ENCODE peak calls at places on chromosomes 2 and 18, in five cellular contexts. One of them, this sample, is unnamed.

GRCh38 chr2:39782591-39782990 is 3.5 kb upstream of the THUMPD2 start:
- ATAC-seq in upper lobe of left lung: no peak
- ATAC-seq in K562: no peak
- ATAC-seq in A549: no peak
- ATAC-seq in GM12878: no peak
- ATAC-seq in this sample: no peak

GRCh38 chr2:64604929-64605550 is 48.7 kb downstream of the SERTAD2 start:
- ATAC-seq in upper lobe of left lung: no peak
- ATAC-seq in K562: no peak
- ATAC-seq in A549: no peak
- ATAC-seq in GM12878: no peak
- ATAC-seq in this sample: no peak

GRCh38 chr2:47195149-47195548 is 40.0 kb upstream of the STPG4 start:
- ATAC-seq in upper lobe of left lung: no peak
- ATAC-seq in K562: peak
- ATAC-seq in A549: no peak
- ATAC-seq in GM12878: no peak
- ATAC-seq in this sample: no peak

GRCh38 chr2:197327073-197327775 is 16.6 kb upstream of the ANKRD44 start:
- ATAC-seq in upper lobe of left lung: no peak
- ATAC-seq in K562: no peak
- ATAC-seq in A549: no peak
- ATAC-seq in GM12878: peak
- ATAC-seq in this sample: no peak

GRCh38 chr2:113854970-113855740 is 34.7 kb upstream of the ACTR3 start:
- ATAC-seq in upper lobe of left lung: no peak
- ATAC-seq in K562: peak
- ATAC-seq in A549: no peak
- ATAC-seq in GM12878: peak
- ATAC-seq in this sample: no peak

GRCh38 chr2:105176429-105176828 is 65.1 kb upstream of the GPR45 start:
- ATAC-seq in upper lobe of left lung: peak
- ATAC-seq in K562: no peak
- ATAC-seq in A549: no peak
- ATAC-seq in GM12878: no peak
- ATAC-seq in this sample: no peak

GRCh38 chr2:197249771-197250397 is 60.7 kb downstream of the ANKRD44 start:
- ATAC-seq in upper lobe of left lung: no peak
- ATAC-seq in K562: no peak
- ATAC-seq in A549: no peak
- ATAC-seq in GM12878: peak
- ATAC-seq in this sample: no peak

GRCh38 chr2:54360055-54360792 is 95.9 kb upstream of the SPTBN1 start:
- ATAC-seq in upper lobe of left lung: peak
- ATAC-seq in K562: no peak
- ATAC-seq in A549: no peak
- ATAC-seq in GM12878: no peak
- ATAC-seq in this sample: peak

GRCh38 chr2:15989559-15989958 is 49.2 kb downstream of the MYCN start:
- ATAC-seq in upper lobe of left lung: no peak
- ATAC-seq in K562: no peak
- ATAC-seq in A549: no peak
- ATAC-seq in GM12878: no peak
- ATAC-seq in this sample: no peak

GRCh38 chr2:165277295-165277694 is 38.1 kb downstream of the SCN2A start:
- ATAC-seq in upper lobe of left lung: no peak
- ATAC-seq in K562: no peak
- ATAC-seq in A549: no peak
- ATAC-seq in GM12878: peak
- ATAC-seq in this sample: no peak

GRCh38 chr2:64608867-64609228 is 44.9 kb downstream of the SERTAD2 start:
- ATAC-seq in upper lobe of left lung: no peak
- ATAC-seq in K562: peak
- ATAC-seq in A549: peak
- ATAC-seq in GM12878: peak
- ATAC-seq in this sample: no peak

GRCh38 chr2:239380831-239381708 is 19.8 kb downstream of the HDAC4 start:
- ATAC-seq in upper lobe of left lung: no peak
- ATAC-seq in K562: no peak
- ATAC-seq in A549: no peak
- ATAC-seq in GM12878: peak
- ATAC-seq in this sample: no peak

GRCh38 chr2:231900975-231901374 is 25.2 kb downstream of the NPPC start:
- ATAC-seq in upper lobe of left lung: no peak
- ATAC-seq in K562: peak
- ATAC-seq in A549: peak
- ATAC-seq in GM12878: peak
- ATAC-seq in this sample: no peak

GRCh38 chr2:98157557-98157956 is 70.6 kb downstream of the VWA3B start:
- ATAC-seq in upper lobe of left lung: no peak
- ATAC-seq in K562: peak
- ATAC-seq in A549: peak
- ATAC-seq in GM12878: peak
- ATAC-seq in this sample: no peak

GRCh38 chr2:105782646-105783045 is 37.9 kb downstream of the NCK2 start:
- ATAC-seq in upper lobe of left lung: no peak
- ATAC-seq in K562: no peak
- ATAC-seq in A549: no peak
- ATAC-seq in GM12878: no peak
- ATAC-seq in this sample: no peak

GRCh38 chr2:58620127-58620526 is 379.0 kb upstream of the FANCL start:
- ATAC-seq in upper lobe of left lung: no peak
- ATAC-seq in K562: peak
- ATAC-seq in A549: peak
- ATAC-seq in GM12878: no peak
- ATAC-seq in this sample: no peak

GRCh38 chr2:238291550-238292281 is 3.3 kb upstream of the PER2 start:
- ATAC-seq in upper lobe of left lung: no peak
- ATAC-seq in K562: no peak
- ATAC-seq in A549: no peak
- ATAC-seq in GM12878: no peak
- ATAC-seq in this sample: no peak

GRCh38 chr2:238289574-238289973 is 1.2 kb upstream of the PER2 start:
- ATAC-seq in upper lobe of left lung: no peak
- ATAC-seq in K562: no peak
- ATAC-seq in A549: no peak
- ATAC-seq in GM12878: no peak
- ATAC-seq in this sample: no peak

GRCh38 chr2:238290715-238291549 is 2.5 kb upstream of the PER2 start:
- ATAC-seq in upper lobe of left lung: no peak
- ATAC-seq in K562: no peak
- ATAC-seq in A549: peak
- ATAC-seq in GM12878: no peak
- ATAC-seq in this sample: no peak

GRCh38 chr2:238288650-238289573 is 502 bp upstream of the PER2 start:
- ATAC-seq in upper lobe of left lung: peak
- ATAC-seq in K562: peak
- ATAC-seq in A549: peak
- ATAC-seq in GM12878: peak
- ATAC-seq in this sample: peak

DNA sequence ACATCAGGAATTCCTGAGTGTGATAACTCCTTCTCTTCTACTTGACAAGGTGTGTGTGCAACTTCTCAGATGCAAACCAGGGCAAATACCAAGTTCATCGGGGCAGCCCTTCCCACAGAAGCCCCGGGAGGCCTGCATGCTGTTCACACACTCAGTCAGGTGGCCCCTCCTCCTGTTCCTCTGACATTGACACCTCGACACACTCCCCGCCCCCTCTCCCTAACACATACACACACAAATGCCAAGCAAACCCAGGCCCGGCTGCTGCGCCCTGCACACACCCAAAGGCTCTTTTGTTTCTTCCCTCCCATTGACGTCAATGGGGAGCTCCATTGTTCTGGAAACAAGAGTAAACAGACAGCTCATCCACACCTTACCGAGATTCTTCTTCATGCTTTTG is 1.7 kb upstream of the PER2 start:
- ATAC-seq in upper lobe of left lung: no peak
- ATAC-seq in K562: no peak
- ATAC-seq in A549: peak
- ATAC-seq in GM12878: no peak
- ATAC-seq in this sample: no peak
- H3K27ac ChIP-seq in upper lobe of left lung: peak
- H3K27ac ChIP-seq in K562: no peak
- H3K27ac ChIP-seq in A549: peak
- H3K27ac ChIP-seq in GM12878: no peak
- H3K27ac ChIP-seq in this sample: no peak

GRCh38 chr2:201116959-201117734 is 1.2 kb downstream of the CFLAR start:
- ATAC-seq in upper lobe of left lung: peak
- ATAC-seq in K562: peak
- ATAC-seq in A549: peak
- ATAC-seq in GM12878: peak
- ATAC-seq in this sample: peak
- TF ChIP-seq CTCF in upper lobe of left lung: no peak
- TF ChIP-seq CTCF in K562: peak
- TF ChIP-seq CTCF in A549: peak
- TF ChIP-seq CTCF in GM12878: peak
- TF ChIP-seq CTCF in this sample: peak

GRCh38 chr2:85310330-85310729 is 17.5 kb downstream of the TGOLN2 start:
- ATAC-seq in upper lobe of left lung: no peak
- ATAC-seq in K562: no peak
- ATAC-seq in A549: no peak
- ATAC-seq in GM12878: peak
- ATAC-seq in this sample: no peak

GRCh38 chr2:85318222-85319182 is 9.3 kb downstream of the TGOLN2 start:
- ATAC-seq in upper lobe of left lung: peak
- ATAC-seq in K562: no peak
- ATAC-seq in A549: peak
- ATAC-seq in GM12878: peak
- ATAC-seq in this sample: peak

GRCh38 chr2:85312404-85312803 is 15.4 kb downstream of the TGOLN2 start:
- ATAC-seq in upper lobe of left lung: no peak
- ATAC-seq in K562: no peak
- ATAC-seq in A549: peak
- ATAC-seq in GM12878: no peak
- ATAC-seq in this sample: no peak

GRCh38 chr2:85319811-85320210 is 8.0 kb downstream of the TGOLN2 start:
- ATAC-seq in upper lobe of left lung: no peak
- ATAC-seq in K562: no peak
- ATAC-seq in A549: no peak
- ATAC-seq in GM12878: no peak
- ATAC-seq in this sample: no peak

GRCh38 chr2:85314884-85315242 is 12.9 kb downstream of the TGOLN2 start:
- ATAC-seq in upper lobe of left lung: no peak
- ATAC-seq in K562: peak
- ATAC-seq in A549: peak
- ATAC-seq in GM12878: no peak
- ATAC-seq in this sample: no peak
- TF ChIP-seq EP300 in upper lobe of left lung: no peak
- TF ChIP-seq EP300 in K562: no peak
- TF ChIP-seq EP300 in A549: no peak
- TF ChIP-seq EP300 in GM12878: no peak
- TF ChIP-seq EP300 in this sample: no peak

DNA sequence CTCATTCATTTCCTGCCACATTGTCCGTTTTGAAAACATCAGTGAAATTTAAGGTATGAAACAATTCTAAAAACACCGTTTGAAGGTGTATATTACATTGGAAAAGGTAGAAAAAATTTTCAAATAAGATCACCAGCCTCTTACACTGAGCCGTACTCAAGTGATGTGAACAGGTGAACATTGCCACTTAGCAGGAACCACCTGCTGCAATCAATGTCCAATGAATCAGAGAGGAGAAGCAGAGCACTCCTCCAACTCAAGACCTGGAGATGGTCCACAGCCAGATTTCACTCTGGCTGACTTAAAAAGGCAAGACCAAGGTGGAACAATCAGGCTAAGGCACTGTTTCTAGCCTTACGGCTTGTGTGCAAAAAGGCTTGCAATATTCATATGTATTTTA is 110.3 kb upstream of the TTN start:
- ATAC-seq in upper lobe of left lung: peak
- ATAC-seq in K562: no peak
- ATAC-seq in A549: no peak
- ATAC-seq in GM12878: no peak
- ATAC-seq in this sample: no peak
- H3K27ac ChIP-seq in upper lobe of left lung: no peak
- H3K27ac ChIP-seq in K562: no peak
- H3K27ac ChIP-seq in A549: no peak
- H3K27ac ChIP-seq in GM12878: no peak
- H3K27ac ChIP-seq in this sample: no peak

DNA sequence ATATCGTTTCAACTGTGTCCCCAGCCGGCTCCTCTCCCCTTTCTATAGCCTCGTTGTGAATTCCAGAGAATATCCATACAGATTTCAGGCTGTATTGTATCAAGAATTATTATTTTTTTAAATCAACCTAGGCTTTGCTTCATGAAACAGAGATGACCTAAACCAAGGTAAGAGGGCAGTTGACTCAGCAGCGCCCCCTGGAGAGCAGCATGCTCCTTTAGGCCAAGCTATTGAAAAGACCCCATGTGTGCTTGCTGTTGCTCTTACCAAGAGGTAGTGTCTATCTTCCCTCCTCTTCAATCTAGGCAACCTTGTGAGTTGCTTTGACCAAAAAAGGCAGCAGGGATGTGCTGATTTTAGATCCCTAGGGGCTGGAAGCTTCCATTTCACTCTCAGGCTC is 426.7 kb upstream of the SMIM21 start:
- ATAC-seq in upper lobe of left lung: no peak
- ATAC-seq in K562: peak
- ATAC-seq in A549: no peak
- ATAC-seq in GM12878: no peak
- ATAC-seq in this sample: no peak
- TF ChIP-seq CTCF in upper lobe of left lung: no peak
- TF ChIP-seq CTCF in K562: peak
- TF ChIP-seq CTCF in A549: no peak
- TF ChIP-seq CTCF in GM12878: peak
- TF ChIP-seq CTCF in this sample: no peak

DNA sequence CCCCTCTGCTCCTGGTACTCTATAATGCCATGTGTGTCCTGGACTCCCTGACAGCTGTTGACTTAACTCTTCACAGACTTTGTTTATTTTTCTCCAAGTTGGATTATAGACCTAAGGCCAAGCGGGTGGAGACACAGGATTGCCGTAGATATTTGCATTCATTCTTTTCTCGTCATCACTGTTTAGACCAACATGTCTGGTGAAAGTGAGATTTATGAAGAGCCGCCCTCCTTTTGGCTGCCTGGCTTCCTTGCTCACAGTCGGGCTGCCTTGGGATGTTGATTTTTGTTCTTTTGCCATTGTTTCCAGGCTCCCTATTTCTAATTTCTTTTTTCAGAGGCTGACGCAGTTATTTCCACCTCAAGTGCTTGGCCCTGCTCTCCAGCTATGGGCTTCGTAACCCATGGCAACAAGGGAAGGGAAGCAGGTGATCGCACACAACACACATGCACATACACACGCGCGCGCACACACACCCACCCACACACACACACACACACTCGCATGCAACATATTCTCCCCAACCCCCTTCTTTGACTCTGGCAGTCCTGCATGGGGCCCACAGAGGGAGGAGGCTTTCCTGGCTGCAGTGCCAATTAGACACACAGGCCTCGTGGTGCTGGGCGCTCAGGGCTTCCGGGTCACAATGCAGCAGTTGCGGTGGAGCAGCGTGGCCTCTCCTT is 296.5 kb downstream of the MTX2 start:
- ATAC-seq in upper lobe of left lung: no peak
- ATAC-seq in K562: no peak
- ATAC-seq in A549: no peak
- ATAC-seq in GM12878: no peak
- ATAC-seq in this sample: peak
- TF ChIP-seq EP300 in upper lobe of left lung: no peak
- TF ChIP-seq EP300 in K562: no peak
- TF ChIP-seq EP300 in A549: no peak
- TF ChIP-seq EP300 in GM12878: no peak
- TF ChIP-seq EP300 in this sample: no peak

This sample was measured in gastroesophageal sphincter.